ENCODE peak calls at places on chromosomes 4 and X, in ten cellular contexts. One of them, this sample, is unnamed.

GRCh38 chr4:2647403-2648158 is 108.6 kb downstream of the TNIP2 start:
- DNase-seq in dorsolateral prefrontal cortex: no peak
- DNase-seq in AG09309: no peak
- DNase-seq in esophagus squamous epithelium: no peak
- DNase-seq in A549: no peak
- DNase-seq in esophagus muscularis mucosa: no peak
- DNase-seq in mucosa of descending colon: no peak
- DNase-seq in fibroblast of pulmonary artery: no peak
- DNase-seq in astrocyte: no peak
- DNase-seq in MM.1S: no peak
- DNase-seq in this sample: no peak

GRCh38 chr4:67725981-67726380 is 25.0 kb upstream of the UBA6 start:
- DNase-seq in dorsolateral prefrontal cortex: no peak
- DNase-seq in AG09309: no peak
- DNase-seq in esophagus squamous epithelium: no peak
- DNase-seq in A549: no peak
- DNase-seq in esophagus muscularis mucosa: no peak
- DNase-seq in mucosa of descending colon: no peak
- DNase-seq in fibroblast of pulmonary artery: peak; percentile 33
- DNase-seq in astrocyte: peak; percentile 90
- DNase-seq in MM.1S: no peak
- DNase-seq in this sample: peak; percentile 77

GRCh38 chr4:164977243-164978164 is at the start of gene TRIM61:
- DNase-seq in dorsolateral prefrontal cortex: no peak
- DNase-seq in AG09309: no peak
- DNase-seq in esophagus squamous epithelium: no peak
- DNase-seq in A549: no peak
- DNase-seq in esophagus muscularis mucosa: peak; percentile 77
- DNase-seq in mucosa of descending colon: no peak
- DNase-seq in fibroblast of pulmonary artery: peak; percentile 55
- DNase-seq in astrocyte: peak; percentile 15
- DNase-seq in MM.1S: peak; percentile 81
- DNase-seq in this sample: no peak

GRCh38 chrX:72105436-72105835 is 26.3 kb downstream of the RTL5 start:
- DNase-seq in dorsolateral prefrontal cortex: no peak
- DNase-seq in AG09309: no peak
- DNase-seq in esophagus squamous epithelium: no peak
- DNase-seq in A549: no peak
- DNase-seq in esophagus muscularis mucosa: no peak
- DNase-seq in mucosa of descending colon: no peak
- DNase-seq in fibroblast of pulmonary artery: no peak
- DNase-seq in astrocyte: no peak
- DNase-seq in MM.1S: peak; percentile 78
- DNase-seq in this sample: no peak

GRCh38 chr4:72186714-72187113 is 154.9 kb downstream of the NPFFR2 start:
- DNase-seq in dorsolateral prefrontal cortex: no peak
- DNase-seq in AG09309: no peak
- DNase-seq in esophagus squamous epithelium: no peak
- DNase-seq in A549: no peak
- DNase-seq in esophagus muscularis mucosa: no peak
- DNase-seq in mucosa of descending colon: no peak
- DNase-seq in fibroblast of pulmonary artery: no peak
- DNase-seq in astrocyte: no peak
- DNase-seq in MM.1S: no peak
- DNase-seq in this sample: no peak

GRCh38 chr4:156781852-156782251 is 189.7 kb downstream of the PDGFC start:
- DNase-seq in dorsolateral prefrontal cortex: no peak
- DNase-seq in AG09309: no peak
- DNase-seq in esophagus squamous epithelium: no peak
- DNase-seq in A549: no peak
- DNase-seq in esophagus muscularis mucosa: no peak
- DNase-seq in mucosa of descending colon: no peak
- DNase-seq in fibroblast of pulmonary artery: no peak
- DNase-seq in astrocyte: peak; percentile 58
- DNase-seq in MM.1S: no peak
- DNase-seq in this sample: peak; percentile 86

GRCh38 chrX:143633530-143634372 is 2.1 kb downstream of the SLITRK4 start:
- DNase-seq in dorsolateral prefrontal cortex: no peak
- DNase-seq in AG09309: no peak
- DNase-seq in esophagus squamous epithelium: no peak
- DNase-seq in A549: no peak
- DNase-seq in esophagus muscularis mucosa: no peak
- DNase-seq in mucosa of descending colon: peak; percentile 46
- DNase-seq in fibroblast of pulmonary artery: no peak
- DNase-seq in astrocyte: no peak
- DNase-seq in MM.1S: no peak
- DNase-seq in this sample: no peak

GRCh38 chr4:7397206-7398103 is 37.3 kb downstream of the PSAPL1 start:
- DNase-seq in dorsolateral prefrontal cortex: no peak
- DNase-seq in AG09309: no peak
- DNase-seq in esophagus squamous epithelium: no peak
- DNase-seq in A549: no peak
- DNase-seq in esophagus muscularis mucosa: no peak
- DNase-seq in mucosa of descending colon: no peak
- DNase-seq in fibroblast of pulmonary artery: no peak
- DNase-seq in astrocyte: peak; percentile 69
- DNase-seq in MM.1S: no peak
- DNase-seq in this sample: peak; percentile 93

GRCh38 chr4:84967292-84967651 is 782 bp upstream of the WDFY3 start:
- DNase-seq in dorsolateral prefrontal cortex: no peak
- DNase-seq in AG09309: no peak
- DNase-seq in esophagus squamous epithelium: no peak
- DNase-seq in A549: no peak
- DNase-seq in esophagus muscularis mucosa: no peak
- DNase-seq in mucosa of descending colon: no peak
- DNase-seq in fibroblast of pulmonary artery: peak; percentile 29
- DNase-seq in astrocyte: peak; percentile 37
- DNase-seq in MM.1S: no peak
- DNase-seq in this sample: peak; percentile 22

GRCh38 chr4:7063362-7063761 is 4.5 kb downstream of the GRPEL1 start:
- DNase-seq in dorsolateral prefrontal cortex: no peak
- DNase-seq in AG09309: no peak
- DNase-seq in esophagus squamous epithelium: no peak
- DNase-seq in A549: no peak
- DNase-seq in esophagus muscularis mucosa: no peak
- DNase-seq in mucosa of descending colon: peak; percentile 16
- DNase-seq in fibroblast of pulmonary artery: no peak
- DNase-seq in astrocyte: no peak
- DNase-seq in MM.1S: no peak
- DNase-seq in this sample: no peak

GRCh38 chr4:64353904-64354303 is 55.3 kb downstream of the TECRL start:
- DNase-seq in dorsolateral prefrontal cortex: no peak
- DNase-seq in AG09309: no peak
- DNase-seq in esophagus squamous epithelium: no peak
- DNase-seq in A549: no peak
- DNase-seq in esophagus muscularis mucosa: no peak
- DNase-seq in mucosa of descending colon: no peak
- DNase-seq in fibroblast of pulmonary artery: no peak
- DNase-seq in astrocyte: no peak
- DNase-seq in MM.1S: no peak
- DNase-seq in this sample: no peak

GRCh38 chrX:41335590-41336331 is 1.8 kb downstream of the DDX3X start:
- DNase-seq in dorsolateral prefrontal cortex: no peak
- DNase-seq in AG09309: peak; percentile 62
- DNase-seq in esophagus squamous epithelium: no peak
- DNase-seq in A549: no peak
- DNase-seq in esophagus muscularis mucosa: no peak
- DNase-seq in mucosa of descending colon: no peak
- DNase-seq in fibroblast of pulmonary artery: no peak
- DNase-seq in astrocyte: peak; percentile 59
- DNase-seq in MM.1S: no peak
- DNase-seq in this sample: no peak

GRCh38 chr4:12446650-12447049 is 1018.0 kb upstream of the HS3ST1 start:
- DNase-seq in dorsolateral prefrontal cortex: no peak
- DNase-seq in AG09309: no peak
- DNase-seq in esophagus squamous epithelium: no peak
- DNase-seq in A549: no peak
- DNase-seq in esophagus muscularis mucosa: no peak
- DNase-seq in mucosa of descending colon: no peak
- DNase-seq in fibroblast of pulmonary artery: peak; percentile 31
- DNase-seq in astrocyte: no peak
- DNase-seq in MM.1S: no peak
- DNase-seq in this sample: no peak

GRCh38 chr4:152352645-152353116 is 183.2 kb downstream of the FBXW7 start:
- DNase-seq in dorsolateral prefrontal cortex: no peak
- DNase-seq in AG09309: peak; percentile 95
- DNase-seq in esophagus squamous epithelium: no peak
- DNase-seq in A549: peak; percentile 8
- DNase-seq in esophagus muscularis mucosa: no peak
- DNase-seq in mucosa of descending colon: peak; percentile 34
- DNase-seq in fibroblast of pulmonary artery: peak; percentile 98
- DNase-seq in astrocyte: peak; percentile 99
- DNase-seq in MM.1S: no peak
- DNase-seq in this sample: peak; percentile 96

GRCh38 chr4:126470862-126471261 is 1156.1 kb downstream of the FAT4 start:
- DNase-seq in dorsolateral prefrontal cortex: no peak
- DNase-seq in AG09309: no peak
- DNase-seq in esophagus squamous epithelium: no peak
- DNase-seq in A549: no peak
- DNase-seq in esophagus muscularis mucosa: no peak
- DNase-seq in mucosa of descending colon: no peak
- DNase-seq in fibroblast of pulmonary artery: peak; percentile 83
- DNase-seq in astrocyte: peak; percentile 2
- DNase-seq in MM.1S: no peak
- DNase-seq in this sample: peak; percentile 72

GRCh38 chrX:68084765-68085164 is 348.5 kb downstream of the OPHN1 start:
- DNase-seq in dorsolateral prefrontal cortex: no peak
- DNase-seq in AG09309: peak; percentile 31
- DNase-seq in esophagus squamous epithelium: no peak
- DNase-seq in A549: no peak
- DNase-seq in esophagus muscularis mucosa: no peak
- DNase-seq in mucosa of descending colon: no peak
- DNase-seq in fibroblast of pulmonary artery: peak; percentile 63
- DNase-seq in astrocyte: peak; percentile 38
- DNase-seq in MM.1S: no peak
- DNase-seq in this sample: peak; percentile 24

DNA sequence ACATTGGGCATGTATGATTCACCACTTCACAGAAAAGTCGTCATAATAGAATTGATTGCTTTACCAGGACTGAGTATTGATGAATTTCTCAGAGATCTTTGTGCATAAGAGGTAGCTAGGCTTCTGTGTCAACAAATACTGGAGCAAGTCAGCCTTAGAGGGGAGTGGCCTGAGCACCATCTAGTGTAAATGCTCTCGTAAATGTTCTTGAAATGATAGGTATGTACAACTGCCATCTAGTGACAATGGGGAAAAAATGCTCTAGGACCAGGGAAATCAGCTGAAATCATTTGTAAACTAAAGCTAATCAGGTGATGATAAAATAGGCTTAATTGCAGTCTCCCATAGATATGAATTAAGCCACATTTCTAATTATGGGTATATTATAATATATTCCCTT is 309.4 kb upstream of the FMR1 start:
- DNase-seq in dorsolateral prefrontal cortex: no peak
- DNase-seq in AG09309: no peak
- DNase-seq in esophagus squamous epithelium: no peak
- DNase-seq in A549: no peak
- DNase-seq in esophagus muscularis mucosa: no peak
- DNase-seq in mucosa of descending colon: no peak
- DNase-seq in fibroblast of pulmonary artery: no peak
- DNase-seq in astrocyte: no peak
- DNase-seq in MM.1S: no peak
- DNase-seq in this sample: peak; percentile 0
- TF ChIP-seq CTCF in dorsolateral prefrontal cortex: no peak
- TF ChIP-seq CTCF in AG09309: no peak
- TF ChIP-seq CTCF in esophagus squamous epithelium: no peak
- TF ChIP-seq CTCF in A549: no peak
- TF ChIP-seq CTCF in esophagus muscularis mucosa: no peak
- TF ChIP-seq CTCF in mucosa of descending colon: no peak
- TF ChIP-seq CTCF in fibroblast of pulmonary artery: no peak
- TF ChIP-seq CTCF in astrocyte: no peak
- TF ChIP-seq CTCF in MM.1S: no peak
- TF ChIP-seq CTCF in this sample: no peak

GRCh38 chr4:101355246-101355645 is 7.9 kb upstream of the PPP3CA start:
- DNase-seq in dorsolateral prefrontal cortex: no peak
- DNase-seq in AG09309: no peak
- DNase-seq in esophagus squamous epithelium: no peak
- DNase-seq in A549: no peak
- DNase-seq in esophagus muscularis mucosa: no peak
- DNase-seq in mucosa of descending colon: no peak
- DNase-seq in fibroblast of pulmonary artery: no peak
- DNase-seq in astrocyte: no peak
- DNase-seq in MM.1S: peak; percentile 60
- DNase-seq in this sample: no peak
- H3K4me3 ChIP-seq in dorsolateral prefrontal cortex: no peak overlapping the region
- H3K4me3 ChIP-seq in AG09309: no peak overlapping the region
- H3K4me3 ChIP-seq in esophagus squamous epithelium: no peak overlapping the region
- H3K4me3 ChIP-seq in A549: no peak overlapping the region
- H3K4me3 ChIP-seq in esophagus muscularis mucosa: no peak overlapping the region
- H3K4me3 ChIP-seq in mucosa of descending colon: no peak overlapping the region
- H3K4me3 ChIP-seq in fibroblast of pulmonary artery: no peak overlapping the region
- H3K4me3 ChIP-seq in astrocyte: no peak overlapping the region
- H3K4me3 ChIP-seq in MM.1S: peak overlapping the region; percentile 5
- H3K4me3 ChIP-seq in this sample: no peak overlapping the region

GRCh38 chrX:20740443-20740842 is 473.7 kb upstream of the RPS6KA3 start:
- DNase-seq in dorsolateral prefrontal cortex: no peak
- DNase-seq in AG09309: no peak
- DNase-seq in esophagus squamous epithelium: no peak
- DNase-seq in A549: no peak
- DNase-seq in esophagus muscularis mucosa: no peak
- DNase-seq in mucosa of descending colon: no peak
- DNase-seq in fibroblast of pulmonary artery: no peak
- DNase-seq in astrocyte: no peak
- DNase-seq in MM.1S: no peak
- DNase-seq in this sample: no peak
- TF ChIP-seq CTCF in dorsolateral prefrontal cortex: no peak
- TF ChIP-seq CTCF in AG09309: no peak
- TF ChIP-seq CTCF in esophagus squamous epithelium: no peak
- TF ChIP-seq CTCF in A549: no peak
- TF ChIP-seq CTCF in esophagus muscularis mucosa: no peak
- TF ChIP-seq CTCF in mucosa of descending colon: no peak
- TF ChIP-seq CTCF in fibroblast of pulmonary artery: no peak
- TF ChIP-seq CTCF in astrocyte: no peak
- TF ChIP-seq CTCF in MM.1S: no peak
- TF ChIP-seq CTCF in this sample: no peak

GRCh38 chr4:185573651-185574199 is 38.4 kb upstream of the PDLIM3 start:
- DNase-seq in dorsolateral prefrontal cortex: no peak
- DNase-seq in AG09309: no peak
- DNase-seq in esophagus squamous epithelium: no peak
- DNase-seq in A549: peak; percentile 3
- DNase-seq in esophagus muscularis mucosa: no peak
- DNase-seq in mucosa of descending colon: no peak
- DNase-seq in fibroblast of pulmonary artery: peak; percentile 87
- DNase-seq in astrocyte: peak; percentile 80
- DNase-seq in MM.1S: no peak
- DNase-seq in this sample: peak; percentile 81
- H3K4me3 ChIP-seq in dorsolateral prefrontal cortex: no peak overlapping the region
- H3K4me3 ChIP-seq in AG09309: no peak overlapping the region
- H3K4me3 ChIP-seq in esophagus squamous epithelium: no peak overlapping the region
- H3K4me3 ChIP-seq in A549: no peak overlapping the region
- H3K4me3 ChIP-seq in esophagus muscularis mucosa: no peak overlapping the region
- H3K4me3 ChIP-seq in mucosa of descending colon: no peak overlapping the region
- H3K4me3 ChIP-seq in fibroblast of pulmonary artery: peak overlapping the region; percentile 1
- H3K4me3 ChIP-seq in astrocyte: peak overlapping the region; percentile 42
- H3K4me3 ChIP-seq in MM.1S: no peak overlapping the region
- H3K4me3 ChIP-seq in this sample: no peak overlapping the region